ENCODE peak calls at places on chromosomes 3 and 15, in six cellular contexts. D is H1, L is HepG2, V is GM12891, J is GM12878, W is K562. C is an unnamed sample.

GRCh38 chr3:184005981-184006507 is 11.6 kb downstream of the ABCC5 start:
- DNase-seq in D (no peak), V (peak; percentile 47), L (no peak), J (peak; percentile 27), W (peak; percentile 35), C (peak; percentile 21)

GRCh38 chr15:36653851-36654250 is 74.4 kb downstream of the CDIN1 start:
- DNase-seq in D (no peak), W (no peak), L (no peak), J (no peak), V (no peak), C (no peak)

GRCh38 chr3:60600848-60601247 is 650.4 kb downstream of the FHIT start:
- DNase-seq in L (no peak), J (no peak), W (no peak), V (no peak), D (no peak), C (no peak)

GRCh38 chr3:174810256-174810655 is 48.9 kb upstream of the NAALADL2 start:
- DNase-seq in J (no peak), D (no peak), L (no peak), V (no peak), W (no peak), C (no peak)

GRCh38 chr15:57340673-57341259 is 35.5 kb upstream of the CGNL1 start:
- DNase-seq in L (peak; percentile 42), W (peak; percentile 72), J (peak; percentile 15), V (peak; percentile 43), D (no peak), C (no peak)

GRCh38 chr15:61528590-61528929 is 299.5 kb upstream of the RORA start:
- DNase-seq in W (no peak), J (no peak), D (no peak), L (no peak), V (no peak), C (no peak)

GRCh38 chr15:47997712-47998111 is 123.1 kb upstream of the SLC24A5 start:
- DNase-seq in V (no peak), W (no peak), J (no peak), L (no peak), D (no peak), C (no peak)

GRCh38 chr3:35936571-35936970 is 297.2 kb downstream of the ARPP21 start:
- DNase-seq in D (no peak), L (no peak), J (no peak), V (no peak), W (no peak), C (no peak)

GRCh38 chr15:23566070-23567050 is 886 bp downstream of the MKRN3 start:
- DNase-seq in W (peak; percentile 60), L (peak; percentile 60), J (no peak), D (no peak), V (no peak), C (no peak)

GRCh38 chr15:65102912-65103311 is 12.1 kb downstream of the UBAP1L start:
- DNase-seq in L (no peak), V (no peak), W (no peak), D (no peak), J (no peak), C (no peak)

GRCh38 chr3:24763421-24763820 is 268.8 kb upstream of the THRB start:
- DNase-seq in J (no peak), L (no peak), V (no peak), W (no peak), D (no peak), C (no peak)

GRCh38 chr3:194282436-194283122 is 68.5 kb downstream of the CPN2 start:
- DNase-seq in J (no peak), L (no peak), V (no peak), W (no peak), D (no peak), C (no peak)

GRCh38 chr3:165883866-165884478 is 46.7 kb upstream of the BCHE start:
- DNase-seq in W (no peak), D (no peak), V (no peak), L (no peak), J (no peak), C (no peak)

GRCh38 chr15:60840306-60840702 is 361.4 kb upstream of the ICE2 start:
- DNase-seq in J (no peak), D (no peak), W (no peak), L (no peak), V (no peak), C (no peak)

GRCh38 chr3:46440531-46441294 is 24.0 kb downstream of the LTF start:
- DNase-seq in V (peak; percentile 40), D (no peak), W (no peak), L (no peak), J (peak; percentile 56), C (no peak)

GRCh38 chr3:157844770-157845522 is 261.3 kb downstream of the SHOX2 start:
- DNase-seq in D (no peak), W (no peak), J (no peak), V (no peak), L (no peak), C (no peak)

GRCh38 chr15:78070049-78070698 is 7.3 kb downstream of the TBC1D2B start:
- DNase-seq in V (no peak), D (no peak), W (no peak), J (no peak), L (no peak), C (no peak)

GRCh38 chr3:184377882-184378445 is at the start of gene THPO:
- DNase-seq in J (no peak), L (peak; percentile 90), V (no peak), W (peak; percentile 81), D (no peak), C (no peak)

GRCh38 chr15:64134322-64134829 is 17.2 kb upstream of the SNX22 start:
- DNase-seq in L (no peak), D (no peak), J (no peak), W (no peak), V (no peak), C (no peak)

GRCh38 chr3:52225452-52226228 is at the start of gene TLR9:
- DNase-seq in J (peak; percentile 71), W (no peak), V (peak; percentile 67), D (no peak), L (no peak), C (peak; percentile 69)

GRCh38 chr3:127172670-127173515 is 20.0 kb upstream of the PRR23E start:
- DNase-seq in D (no peak), V (no peak), L (no peak), J (no peak), W (no peak), C (no peak)

GRCh38 chr3:178771511-178771910 is 235.3 kb downstream of the KCNMB2 start:
- DNase-seq in L (no peak), D (no peak), W (no peak), J (no peak), V (no peak), C (no peak)

GRCh38 chr15:36519067-36519466 is 60.4 kb upstream of the CDIN1 start:
- DNase-seq in W (no peak), J (no peak), L (no peak), V (no peak), D (no peak), C (no peak)

GRCh38 chr3:48016336-48016973 is at the start of gene MAP4:
- DNase-seq in L (no peak), J (no peak), V (no peak), W (peak; percentile 29), D (no peak), C (no peak)

GRCh38 chr3:157920804-157921203 is 185.4 kb downstream of the SHOX2 start:
- DNase-seq in D (no peak), W (no peak), V (no peak), L (no peak), J (no peak), C (no peak)

DNA sequence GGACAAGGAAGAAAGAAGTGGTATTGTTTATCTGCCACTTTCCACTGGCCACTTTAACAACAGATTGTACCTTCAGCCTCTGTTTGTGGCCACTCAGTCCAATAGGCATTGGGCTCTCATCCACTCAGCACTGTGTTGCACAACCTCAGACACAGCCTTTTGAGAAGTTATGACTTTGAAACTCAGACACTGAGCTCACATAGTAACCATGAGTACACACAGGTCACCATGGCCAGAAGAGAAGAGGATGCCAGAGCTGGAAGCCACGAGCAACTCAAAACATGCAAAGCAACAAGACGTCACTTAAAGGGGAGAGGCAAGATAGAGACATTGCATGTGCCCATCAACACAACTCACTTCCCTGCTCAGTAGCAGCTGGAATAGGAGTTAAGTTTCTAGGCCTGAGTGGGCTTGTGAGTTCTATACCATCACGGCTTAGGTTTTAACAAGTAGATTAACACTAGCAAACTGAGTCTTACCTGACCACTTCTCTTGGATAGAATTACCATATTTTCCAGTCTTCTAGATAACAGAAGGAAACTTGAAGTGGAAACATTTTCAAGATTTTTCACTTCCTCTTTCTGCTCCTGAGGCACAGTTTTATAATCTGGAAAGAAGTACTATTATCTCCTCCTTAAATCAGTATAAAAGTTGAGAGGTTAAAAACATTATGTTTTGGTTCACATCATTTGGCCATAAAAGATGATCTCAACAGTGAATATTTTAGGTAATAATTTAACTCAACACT is 103.5 kb downstream of the IMPG2 start:
- DNase-seq in L (no peak), V (no peak), W (no peak), D (no peak), J (no peak), C (no peak)
- TF ChIP-seq TAF1 in L (no peak), V (no peak), W (no peak), D (no peak), J (no peak), C (no peak)

DNA sequence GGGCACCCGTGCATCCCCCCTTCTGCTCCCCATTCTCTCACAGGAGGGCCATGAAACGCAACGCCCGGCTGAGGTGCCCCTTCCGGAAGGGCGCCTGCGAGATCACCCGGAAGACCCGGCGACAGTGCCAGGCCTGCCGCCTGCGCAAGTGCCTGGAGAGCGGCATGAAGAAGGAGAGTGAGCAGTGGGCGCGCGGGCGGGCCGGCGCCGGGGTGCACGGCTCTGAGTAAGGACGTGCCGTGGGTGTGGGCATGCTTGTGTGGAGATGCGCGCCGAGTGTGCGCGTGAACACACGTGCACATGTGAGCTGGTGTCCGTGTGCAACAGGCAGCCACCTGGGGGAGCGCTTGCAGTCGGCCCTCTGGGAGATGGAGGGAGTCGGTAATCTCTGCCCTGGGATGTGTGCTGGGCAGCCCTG is 28.1 kb downstream of the NR1I2 start:
- DNase-seq in L (no peak), V (peak; percentile 69), W (no peak), J (peak; percentile 35), D (no peak), C (peak; percentile 57)
- TF ChIP-seq POLR2AphosphoS5 in L (no peak), V (peak; percentile 43), W (no peak), J (no peak), D (no peak), C (peak; percentile 46)

DNA sequence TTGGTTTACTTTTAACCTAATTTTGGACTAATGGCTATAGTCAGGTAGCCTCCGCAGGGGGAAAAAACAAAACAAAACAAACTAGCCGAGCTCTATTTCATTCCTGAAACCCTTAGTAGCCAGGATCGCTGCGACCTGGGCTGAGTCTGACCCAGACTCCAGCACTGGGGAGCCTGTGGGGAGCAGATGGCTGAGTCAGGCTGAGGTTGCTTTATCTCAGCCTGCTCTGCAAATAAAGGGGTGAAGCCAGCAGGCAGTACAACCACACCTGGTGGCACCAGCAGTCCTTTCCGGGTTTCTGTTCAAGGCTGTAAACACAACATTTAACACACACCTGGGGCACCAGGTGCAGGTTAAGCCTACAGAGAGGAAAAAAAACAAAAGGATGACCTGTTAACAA is 27.3 kb downstream of the ABHD2 start:
- DNase-seq in L (no peak), J (no peak), V (no peak), D (no peak), W (no peak), C (no peak)
- TF ChIP-seq POLR2A in L (no peak), J (no peak), V (no peak), D (peak; percentile 68), W (no peak), C (no peak)

DNA sequence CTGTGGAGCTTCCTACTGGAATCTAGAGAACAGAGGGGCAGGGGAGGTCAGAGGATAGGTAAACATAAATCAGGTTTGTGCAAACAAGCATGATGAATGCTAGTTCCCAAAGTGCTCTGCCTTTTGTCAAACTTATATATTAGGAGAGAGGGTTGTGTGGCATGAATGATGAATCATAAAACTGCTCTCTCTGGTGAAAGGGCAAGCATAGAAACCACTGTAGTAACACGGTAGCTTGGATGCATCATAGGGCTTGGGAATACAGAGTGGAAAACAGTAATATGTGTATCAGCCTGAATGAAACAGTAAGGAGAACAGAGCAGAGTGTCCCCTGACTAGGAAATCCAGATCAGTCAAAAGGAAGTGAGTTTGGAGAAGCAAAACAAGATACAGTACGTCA is 486.7 kb downstream of the IL5RA start:
- DNase-seq in L (no peak), J (no peak), D (no peak), W (no peak), V (no peak), C (no peak)
- TF ChIP-seq TAF1 in L (no peak), J (no peak), D (no peak), W (no peak), V (no peak), C (no peak)

C was measured in GM12892.